ENCODE peak calls at places on chromosomes 2 and 18, in four cellular contexts. One of them, this sample, is unnamed.
A peak's percentile ranks its signal among the peaks of the same experiment; 100 is the strongest.

GRCh38 chr2:230400454-230400853 is 15.5 kb upstream of the SP100 start:
- DNase-seq in fibroblast of lung: no peak
- DNase-seq in cardiac fibroblast: no peak
- DNase-seq in coronary artery: no peak
- DNase-seq in this sample: no peak

GRCh38 chr2:47429795-47430194 is 26.8 kb downstream of the MSH2 start:
- DNase-seq in coronary artery: no peak
- DNase-seq in fibroblast of lung: peak; percentile 51
- DNase-seq in cardiac fibroblast: peak; percentile 72
- DNase-seq in this sample: no peak

GRCh38 chr2:5846881-5847280 is 154.7 kb downstream of the SOX11 start:
- DNase-seq in cardiac fibroblast: no peak
- DNase-seq in coronary artery: no peak
- DNase-seq in fibroblast of lung: peak; percentile 81
- DNase-seq in this sample: no peak

GRCh38 chr2:172429351-172429968 is 2.1 kb downstream of the ITGA6 start:
- DNase-seq in coronary artery: no peak
- DNase-seq in cardiac fibroblast: no peak
- DNase-seq in fibroblast of lung: peak; percentile 20
- DNase-seq in this sample: no peak

GRCh38 chr18:47801817-47802216 is 128.6 kb downstream of the SMAD2 start:
- DNase-seq in fibroblast of lung: no peak
- DNase-seq in coronary artery: no peak
- DNase-seq in cardiac fibroblast: no peak
- DNase-seq in this sample: no peak

GRCh38 chr2:9021563-9022211 is 18.2 kb upstream of the MBOAT2 start:
- DNase-seq in fibroblast of lung: no peak
- DNase-seq in cardiac fibroblast: no peak
- DNase-seq in coronary artery: no peak
- DNase-seq in this sample: no peak

GRCh38 chr2:58660046-58660445 is 418.9 kb upstream of the FANCL start:
- DNase-seq in fibroblast of lung: no peak
- DNase-seq in cardiac fibroblast: no peak
- DNase-seq in coronary artery: no peak
- DNase-seq in this sample: no peak

GRCh38 chr2:75375646-75376582 is 176.6 kb upstream of the TACR1 start:
- DNase-seq in cardiac fibroblast: no peak
- DNase-seq in fibroblast of lung: peak; percentile 49
- DNase-seq in coronary artery: no peak
- DNase-seq in this sample: peak; percentile 2

GRCh38 chr2:128607981-128608506 is 289.4 kb upstream of the HS6ST1 start:
- DNase-seq in coronary artery: peak; percentile 66
- DNase-seq in fibroblast of lung: no peak
- DNase-seq in cardiac fibroblast: no peak
- DNase-seq in this sample: no peak

GRCh38 chr2:205276071-205276777 is 406.1 kb upstream of the NRP2 start:
- DNase-seq in coronary artery: no peak
- DNase-seq in fibroblast of lung: no peak
- DNase-seq in cardiac fibroblast: no peak
- DNase-seq in this sample: no peak

GRCh38 chr2:235756491-235756890 is 262.6 kb downstream of the AGAP1 start:
- DNase-seq in fibroblast of lung: no peak
- DNase-seq in cardiac fibroblast: no peak
- DNase-seq in coronary artery: no peak
- DNase-seq in this sample: no peak

GRCh38 chr2:179348921-179349320 is 84.3 kb upstream of the SESTD1 start:
- DNase-seq in fibroblast of lung: no peak
- DNase-seq in cardiac fibroblast: no peak
- DNase-seq in coronary artery: no peak
- DNase-seq in this sample: no peak

GRCh38 chr2:164485541-164485940 is 135.7 kb downstream of the GRB14 start:
- DNase-seq in coronary artery: no peak
- DNase-seq in fibroblast of lung: peak; percentile 61
- DNase-seq in cardiac fibroblast: peak; percentile 26
- DNase-seq in this sample: peak; percentile 27

GRCh38 chr2:174599310-174599941 is 1.8 kb upstream of the WIPF1 start:
- DNase-seq in cardiac fibroblast: no peak
- DNase-seq in coronary artery: no peak
- DNase-seq in fibroblast of lung: no peak
- DNase-seq in this sample: no peak

GRCh38 chr2:158619496-158619895 is 162.7 kb downstream of the PKP4 start:
- DNase-seq in cardiac fibroblast: peak; percentile 52
- DNase-seq in fibroblast of lung: peak; percentile 70
- DNase-seq in coronary artery: no peak
- DNase-seq in this sample: peak; percentile 59

GRCh38 chr2:168596881-168597280 is 140.8 kb downstream of the CERS6 start:
- DNase-seq in cardiac fibroblast: no peak
- DNase-seq in fibroblast of lung: peak; percentile 42
- DNase-seq in coronary artery: no peak
- DNase-seq in this sample: no peak

GRCh38 chr18:24369420-24369819 is 28.2 kb downstream of the OSBPL1A start:
- DNase-seq in cardiac fibroblast: peak; percentile 14
- DNase-seq in coronary artery: no peak
- DNase-seq in fibroblast of lung: peak; percentile 54
- DNase-seq in this sample: no peak

GRCh38 chr2:144364988-144365738 is 154.8 kb downstream of the ZEB2 start:
- DNase-seq in fibroblast of lung: peak; percentile 90
- DNase-seq in coronary artery: no peak
- DNase-seq in cardiac fibroblast: no peak
- DNase-seq in this sample: no peak

GRCh38 chr18:57532987-57533386 is 53.5 kb downstream of the FECH start:
- DNase-seq in fibroblast of lung: no peak
- DNase-seq in coronary artery: no peak
- DNase-seq in cardiac fibroblast: peak; percentile 2
- DNase-seq in this sample: no peak

GRCh38 chr2:86461042-86461743 is 20.0 kb downstream of the KDM3A start:
- DNase-seq in cardiac fibroblast: no peak
- DNase-seq in fibroblast of lung: no peak
- DNase-seq in coronary artery: no peak
- DNase-seq in this sample: no peak

GRCh38 chr18:72419914-72420313 is 124.2 kb downstream of the CBLN2 start:
- DNase-seq in coronary artery: no peak
- DNase-seq in cardiac fibroblast: peak; percentile 0
- DNase-seq in fibroblast of lung: peak; percentile 63
- DNase-seq in this sample: peak; percentile 5

GRCh38 chr2:142398212-142398611 is 267.4 kb upstream of the LRP1B start:
- DNase-seq in coronary artery: no peak
- DNase-seq in fibroblast of lung: no peak
- DNase-seq in cardiac fibroblast: no peak
- DNase-seq in this sample: no peak

GRCh38 chr2:101149241-101150192 is 1.7 kb downstream of the TBC1D8 start:
- DNase-seq in fibroblast of lung: no peak
- DNase-seq in cardiac fibroblast: no peak
- DNase-seq in coronary artery: no peak
- DNase-seq in this sample: no peak

GRCh38 chr2:217994776-217995274 is 8.0 kb downstream of the TNS1 start:
- DNase-seq in fibroblast of lung: peak; percentile 91
- DNase-seq in coronary artery: no peak
- DNase-seq in cardiac fibroblast: peak; percentile 66
- DNase-seq in this sample: no peak

GRCh38 chr2:150041721-150042450 is 445.6 kb downstream of the RND3 start:
- DNase-seq in cardiac fibroblast: peak; percentile 53
- DNase-seq in coronary artery: no peak
- DNase-seq in fibroblast of lung: peak; percentile 80
- DNase-seq in this sample: no peak

GRCh38 chr2:196959750-196960392 is 33.4 kb upstream of the PGAP1 start:
- DNase-seq in coronary artery: no peak
- DNase-seq in fibroblast of lung: no peak
- DNase-seq in cardiac fibroblast: peak; percentile 64
- DNase-seq in this sample: no peak

GRCh38 chr2:237244976-237245646 is 159.4 kb downstream of the COPS8 start:
- DNase-seq in cardiac fibroblast: peak; percentile 98
- DNase-seq in fibroblast of lung: peak; percentile 78
- DNase-seq in coronary artery: no peak
- DNase-seq in this sample: no peak

GRCh38 chr2:172244419-172245130 is 141.9 kb upstream of the DLX2 start:
- DNase-seq in cardiac fibroblast: peak; percentile 46
- DNase-seq in coronary artery: no peak
- DNase-seq in fibroblast of lung: no peak
- DNase-seq in this sample: no peak

GRCh38 chr2:219566640-219567039 is 4.7 kb downstream of the OBSL1 start:
- DNase-seq in fibroblast of lung: no peak
- DNase-seq in coronary artery: no peak
- DNase-seq in cardiac fibroblast: no peak
- DNase-seq in this sample: no peak

GRCh38 chr2:187453078-187453641 is 5.1 kb upstream of the CALCRL start:
- DNase-seq in fibroblast of lung: no peak
- DNase-seq in coronary artery: no peak
- DNase-seq in cardiac fibroblast: peak; percentile 60
- DNase-seq in this sample: no peak

GRCh38 chr2:216989335-216990129 is 129.7 kb upstream of the TNP1 start:
- DNase-seq in fibroblast of lung: peak; percentile 36
- DNase-seq in coronary artery: no peak
- DNase-seq in cardiac fibroblast: peak; percentile 34
- DNase-seq in this sample: peak; percentile 8

GRCh38 chr2:236417150-236417549 is 152.5 kb upstream of the ACKR3 start:
- DNase-seq in coronary artery: peak; percentile 47
- DNase-seq in cardiac fibroblast: no peak
- DNase-seq in fibroblast of lung: no peak
- DNase-seq in this sample: no peak

GRCh38 chr2:25851740-25852503 is 26.4 kb downstream of the ASXL2 start:
- DNase-seq in cardiac fibroblast: peak; percentile 90
- DNase-seq in coronary artery: no peak
- DNase-seq in fibroblast of lung: peak; percentile 92
- DNase-seq in this sample: peak; percentile 21

GRCh38 chr2:234682492-234683228 is 185.8 kb upstream of the ARL4C start:
- DNase-seq in fibroblast of lung: peak; percentile 70
- DNase-seq in coronary artery: no peak
- DNase-seq in cardiac fibroblast: no peak
- DNase-seq in this sample: peak; percentile 64

GRCh38 chr2:4354164-4354563 is 650.8 kb downstream of the DCDC2C start:
- DNase-seq in fibroblast of lung: no peak
- DNase-seq in coronary artery: no peak
- DNase-seq in cardiac fibroblast: no peak
- DNase-seq in this sample: no peak

GRCh38 chr2:70086278-70086837 is 919 bp upstream of the PCBP1 start:
- DNase-seq in coronary artery: peak; percentile 89
- DNase-seq in fibroblast of lung: peak; percentile 83
- DNase-seq in cardiac fibroblast: peak; percentile 89
- DNase-seq in this sample: no peak

GRCh38 chr2:70789304-70790078 is 952 bp downstream of the FIGLA start:
- DNase-seq in coronary artery: no peak
- DNase-seq in cardiac fibroblast: peak; percentile 60
- DNase-seq in fibroblast of lung: peak; percentile 50
- DNase-seq in this sample: no peak

GRCh38 chr2:61671561-61672315 is 133.6 kb upstream of the XPO1 start:
- DNase-seq in cardiac fibroblast: peak; percentile 23
- DNase-seq in fibroblast of lung: no peak
- DNase-seq in coronary artery: no peak
- DNase-seq in this sample: no peak

GRCh38 chr2:61675204-61675603 is 137.0 kb upstream of the XPO1 start:
- DNase-seq in fibroblast of lung: no peak
- DNase-seq in coronary artery: no peak
- DNase-seq in cardiac fibroblast: no peak
- DNase-seq in this sample: no peak

DNA sequence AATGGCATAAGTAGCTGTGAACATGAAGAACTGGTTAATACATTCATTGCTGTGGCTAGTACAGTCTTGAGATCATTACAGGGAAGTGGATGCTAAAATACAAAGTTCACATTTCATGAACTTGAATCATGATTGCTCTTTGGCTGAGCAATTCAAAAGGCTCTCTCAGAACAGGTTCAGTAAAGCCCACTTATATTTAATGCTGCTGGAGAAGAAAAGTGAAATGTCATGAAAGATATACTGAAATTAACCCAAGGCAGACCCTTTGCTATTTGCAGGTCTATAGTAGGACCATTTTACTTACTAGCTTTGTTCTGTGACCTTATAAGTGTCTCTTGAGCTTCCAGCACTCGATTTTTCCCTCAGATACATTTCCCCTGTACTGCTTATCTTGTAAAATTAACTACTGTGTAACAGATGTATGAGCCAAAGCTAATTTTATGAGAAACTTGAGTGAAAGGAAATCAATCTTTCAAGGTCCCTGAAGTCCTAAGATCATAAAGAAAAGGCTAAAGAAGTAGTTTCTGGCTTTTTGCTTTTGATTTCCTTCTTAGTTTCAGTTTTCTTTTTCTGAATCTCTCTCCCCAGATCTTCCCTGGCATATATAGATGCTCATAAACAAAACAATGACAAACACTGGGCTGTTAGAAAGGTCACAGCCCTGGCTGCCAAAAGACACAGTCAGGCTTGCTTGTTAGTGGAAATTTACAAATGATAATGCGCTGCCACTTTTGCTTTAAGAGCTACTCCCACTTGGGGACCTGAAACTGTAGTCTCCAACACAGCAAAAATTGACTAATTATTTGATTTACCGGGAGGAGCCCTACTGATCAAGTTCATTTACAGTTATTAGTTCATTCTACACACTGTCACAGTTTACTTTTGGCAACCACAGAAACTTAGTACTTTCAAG is 132.7 kb upstream of the XPO1 start:
- DNase-seq in fibroblast of lung: peak; percentile 47
- DNase-seq in cardiac fibroblast: peak; percentile 56
- DNase-seq in coronary artery: no peak
- DNase-seq in this sample: no peak
- H3K4me3 ChIP-seq in fibroblast of lung: peak overlapping the region; percentile 42
- H3K4me3 ChIP-seq in cardiac fibroblast: peak overlapping the region; percentile 19
- H3K4me3 ChIP-seq in coronary artery: peak overlapping the region; percentile 61
- H3K4me3 ChIP-seq in this sample: no peak overlapping the region

DNA sequence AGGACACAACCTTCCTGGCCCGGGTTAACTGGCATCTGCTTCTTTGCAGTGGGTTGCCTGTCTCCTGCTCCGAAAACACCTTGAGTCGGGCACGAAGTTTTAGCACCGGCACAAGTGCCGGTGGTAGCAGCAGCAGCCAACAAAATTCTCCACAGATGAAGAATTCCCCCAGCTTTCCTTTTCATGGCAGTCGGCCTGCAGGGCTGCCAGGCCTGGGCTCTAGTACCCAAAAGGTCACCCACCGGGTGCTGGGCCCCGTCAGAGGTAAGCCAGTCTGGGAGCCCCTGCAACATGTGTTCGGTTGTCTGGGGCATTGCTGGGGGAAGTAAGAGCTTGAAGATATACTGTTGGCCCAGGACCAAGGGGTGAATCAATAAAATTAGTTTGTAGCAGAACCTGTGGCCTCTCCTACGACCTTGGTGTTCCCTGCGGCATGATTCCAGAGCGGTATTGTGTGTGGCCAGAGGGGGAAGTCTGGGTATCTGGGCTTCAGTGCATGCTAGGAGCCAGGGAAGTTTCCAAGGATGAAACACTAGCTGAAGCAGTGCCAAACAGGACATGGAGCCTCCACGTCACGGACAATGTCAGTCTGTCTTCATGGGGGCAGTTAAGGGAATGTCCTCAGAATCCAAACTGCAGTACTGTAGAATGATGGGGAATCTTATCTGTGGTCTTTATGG is 7.8 kb downstream of the AGBL5 start:
- DNase-seq in cardiac fibroblast: peak; percentile 80
- DNase-seq in fibroblast of lung: no peak
- DNase-seq in coronary artery: no peak
- DNase-seq in this sample: no peak
- TF ChIP-seq CTCF in cardiac fibroblast: no peak
- TF ChIP-seq CTCF in fibroblast of lung: no peak
- TF ChIP-seq CTCF in coronary artery: no peak
- TF ChIP-seq CTCF in this sample: no peak

GRCh38 chr18:12288406-12288762 is 19.7 kb upstream of the TUBB6 start:
- DNase-seq in cardiac fibroblast: no peak
- DNase-seq in coronary artery: peak; percentile 72
- DNase-seq in fibroblast of lung: no peak
- DNase-seq in this sample: no peak
- H3K4me3 ChIP-seq in cardiac fibroblast: peak overlapping the region; percentile 53
- H3K4me3 ChIP-seq in coronary artery: peak overlapping the region; percentile 81
- H3K4me3 ChIP-seq in fibroblast of lung: peak overlapping the region; percentile 61
- H3K4me3 ChIP-seq in this sample: peak overlapping the region; percentile 57

GRCh38 chr2:124027182-124027581 is 2.1 kb downstream of the CNTNAP5 start:
- DNase-seq in coronary artery: no peak
- DNase-seq in cardiac fibroblast: peak; percentile 75
- DNase-seq in fibroblast of lung: peak; percentile 30
- DNase-seq in this sample: peak; percentile 23
- TF ChIP-seq CTCF in coronary artery: peak; percentile 41
- TF ChIP-seq CTCF in cardiac fibroblast: peak; percentile 65
- TF ChIP-seq CTCF in fibroblast of lung: peak; percentile 55
- TF ChIP-seq CTCF in this sample: peak; percentile 72